ENCODE peak calls at places on chromosome 4, in nine cellular contexts. H is OCI-LY7, Z is H7, O is lower lobe of right lung, Q is aorta, J is cardiac fibroblast, V is thoracic aorta, C is endodermal cell, K is foreskin fibroblast. T is an unnamed sample.

GRCh38 chr4:169345207-169345788 is 74.5 kb upstream of the SH3RF1 start:
- DNase-seq in O (no peak), V (no peak), J (peak; percentile 67), H (no peak), K (peak; percentile 88), Z (no peak), C (no peak), Q (no peak), T (no peak)

GRCh38 chr4:76570141-76570989 is 135.3 kb downstream of the SHROOM3 start:
- DNase-seq in Z (no peak), C (no peak), K (peak; percentile 70), H (no peak), V (no peak), Q (no peak), O (no peak), J (no peak), T (peak; percentile 70)

GRCh38 chr4:139453041-139453370 is 915 bp upstream of the RAB33B start:
- DNase-seq in Q (no peak), Z (peak; percentile 72), J (no peak), H (peak; percentile 91), C (no peak), K (no peak), V (no peak), O (no peak), T (peak; percentile 76)

GRCh38 chr4:16967722-16968121 is 69.3 kb upstream of the LDB2 start:
- DNase-seq in Q (peak; percentile 66), K (peak; percentile 52), C (no peak), J (peak; percentile 14), V (no peak), O (no peak), H (no peak), Z (no peak), T (peak; percentile 21)

GRCh38 chr4:137956256-137956655 is 285.9 kb downstream of the SLC7A11 start:
- DNase-seq in Q (no peak), C (no peak), K (peak; percentile 34), V (no peak), O (no peak), H (no peak), Z (no peak), J (peak; percentile 25), T (no peak)

GRCh38 chr4:140952709-140953108 is 180.6 kb downstream of the RNF150 start:
- DNase-seq in O (no peak), J (peak; percentile 31), Z (no peak), C (no peak), K (peak; percentile 62), H (no peak), V (no peak), Q (no peak), T (no peak)

GRCh38 chr4:17347445-17347844 is 164.4 kb downstream of the QDPR start:
- DNase-seq in K (peak; percentile 34), O (no peak), Z (peak; percentile 63), H (peak; percentile 71), Q (no peak), V (no peak), C (peak; percentile 83), J (peak; percentile 57), T (peak; percentile 17)

GRCh38 chr4:186058980-186059316 is 10.0 kb upstream of the TLR3 start:
- DNase-seq in H (no peak), V (no peak), Z (no peak), J (no peak), K (no peak), Q (no peak), O (no peak), C (no peak), T (no peak)

GRCh38 chr4:155694100-155694785 is 27.6 kb downstream of the GUCY1A1 start:
- DNase-seq in K (no peak), H (no peak), C (no peak), O (no peak), Z (no peak), Q (no peak), J (no peak), V (no peak), T (no peak)

GRCh38 chr4:102754044-102754443 is 6.7 kb downstream of the MANBA start:
- DNase-seq in K (peak; percentile 9), V (no peak), J (no peak), C (no peak), O (no peak), Z (no peak), H (no peak), Q (no peak), T (no peak)

GRCh38 chr4:182683666-182684065 is 233.5 kb downstream of the DCTD start:
- DNase-seq in C (no peak), K (no peak), H (no peak), Q (no peak), O (no peak), Z (no peak), J (peak; percentile 45), V (no peak), T (no peak)

GRCh38 chr4:121814756-121815155 is 8.9 kb downstream of the CCNA2 start:
- DNase-seq in Z (no peak), Q (no peak), V (no peak), H (no peak), K (no peak), J (no peak), O (no peak), C (no peak), T (no peak)

GRCh38 chr4:120025516-120025915 is 41.1 kb downstream of the MAD2L1 start:
- DNase-seq in O (no peak), Q (no peak), C (no peak), K (peak; percentile 22), H (no peak), Z (no peak), V (no peak), J (no peak), T (no peak)

GRCh38 chr4:130395871-130396270 is 1299.9 kb downstream of the C4orf33 start:
- DNase-seq in J (peak; percentile 73), V (no peak), Z (no peak), O (no peak), C (no peak), Q (no peak), K (peak; percentile 78), H (no peak), T (no peak)

GRCh38 chr4:56843421-56843899 is 22.0 kb upstream of the SPINK2 start:
- DNase-seq in C (peak; percentile 79), V (no peak), O (peak; percentile 51), Q (no peak), K (peak; percentile 10), H (no peak), Z (peak; percentile 64), J (peak; percentile 59), T (peak; percentile 23)

GRCh38 chr4:142411993-142412392 is 434.1 kb downstream of the INPP4B start:
- DNase-seq in K (no peak), V (no peak), C (no peak), O (no peak), Z (no peak), Q (no peak), J (no peak), H (no peak), T (no peak)

GRCh38 chr4:142416711-142417275 is 429.3 kb downstream of the INPP4B start:
- DNase-seq in J (peak; percentile 61), C (no peak), V (no peak), Z (no peak), Q (no peak), H (no peak), K (peak; percentile 23), O (no peak), T (no peak)

GRCh38 chr4:142416121-142416520 is 430.0 kb downstream of the INPP4B start:
- DNase-seq in C (no peak), K (peak; percentile 73), O (no peak), H (no peak), Z (no peak), Q (no peak), V (no peak), J (peak; percentile 40), T (no peak)

GRCh38 chr4:142414336-142414945 is 431.7 kb downstream of the INPP4B start:
- DNase-seq in J (no peak), K (no peak), O (no peak), C (no peak), Z (no peak), Q (no peak), H (no peak), V (no peak), T (no peak)

DNA sequence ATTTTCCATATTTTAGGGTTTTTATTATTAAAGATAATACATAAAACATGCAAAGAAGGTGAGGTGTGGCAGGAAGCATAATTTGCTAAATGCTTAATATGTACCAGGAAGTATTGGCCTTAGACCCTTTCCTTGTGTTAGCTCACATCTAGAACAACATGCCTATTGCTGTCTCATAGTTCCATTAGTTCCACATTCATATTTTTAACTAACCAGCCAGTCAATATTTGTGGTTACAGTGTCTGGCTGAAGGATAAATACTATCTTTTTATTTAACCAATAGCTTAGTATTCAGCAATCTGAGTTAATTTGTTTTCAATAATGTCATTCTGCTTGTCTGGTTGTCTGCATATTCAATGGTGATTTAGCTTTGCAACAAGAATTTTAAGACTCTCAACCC is 432.6 kb downstream of the INPP4B start:
- DNase-seq in H (no peak), Z (no peak), K (no peak), C (no peak), V (no peak), J (no peak), O (no peak), Q (no peak), T (no peak)
- H3K4me3 ChIP-seq in H (no peak overlapping the region), Z (no peak overlapping the region), K (no peak overlapping the region), C (no peak overlapping the region), V (no peak overlapping the region), J (no peak overlapping the region), O (no peak overlapping the region), Q (no peak overlapping the region), T (no peak overlapping the region)

GRCh38 chr4:8004066-8004465 is 64.4 kb upstream of the AFAP1 start:
- DNase-seq in J (no peak), K (no peak), Z (no peak), V (no peak), H (no peak), O (no peak), C (no peak), Q (no peak), T (no peak)
- H3K4me3 ChIP-seq in J (no peak overlapping the region), K (no peak overlapping the region), Z (no peak overlapping the region), V (no peak overlapping the region), H (no peak overlapping the region), O (no peak overlapping the region), C (no peak overlapping the region), Q (no peak overlapping the region), T (no peak overlapping the region)

GRCh38 chr4:577499-578450 is 1.7 kb upstream of the TMEM271 start:
- DNase-seq in C (peak; percentile 88), K (peak; percentile 51), V (no peak), Z (peak; percentile 87), O (no peak), H (no peak), Q (no peak), J (peak; percentile 8), T (no peak)
- H3K4me3 ChIP-seq in C (no peak overlapping the region), K (no peak overlapping the region), V (no peak overlapping the region), Z (peak overlapping the region; percentile 57), O (no peak overlapping the region), H (no peak overlapping the region), Q (no peak overlapping the region), J (no peak overlapping the region), T (no peak overlapping the region)

DNA sequence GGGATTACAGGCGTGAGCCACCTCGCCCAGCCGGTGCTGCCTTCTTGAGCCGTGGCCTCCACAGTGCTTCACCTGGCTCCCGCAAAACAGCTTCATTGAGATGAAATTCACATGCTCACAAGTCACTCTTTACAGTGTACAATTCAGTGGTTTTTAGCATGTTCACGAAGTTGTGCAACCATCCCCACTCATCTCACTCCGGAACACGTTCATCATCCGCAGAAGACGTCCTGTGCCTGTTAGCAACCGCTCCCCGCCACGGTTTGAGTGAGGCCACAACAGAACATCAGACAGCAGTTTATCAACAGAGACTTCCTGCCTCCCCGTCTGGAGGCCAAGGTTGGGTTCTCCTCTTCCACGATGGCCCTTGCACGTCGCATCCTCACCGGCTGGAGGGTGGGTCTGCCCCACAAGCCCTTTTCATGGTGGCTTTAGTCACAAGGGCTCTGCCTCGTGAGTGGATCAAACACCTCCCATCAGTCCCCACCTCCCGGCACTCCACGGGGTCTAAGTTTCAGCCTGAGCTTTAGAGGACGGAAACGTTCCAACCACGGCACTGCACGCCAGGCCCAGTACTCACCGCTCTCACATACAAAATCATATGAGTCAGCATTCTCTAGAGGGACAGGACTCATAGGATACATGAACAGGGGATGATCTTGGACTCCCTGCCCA is 29.6 kb upstream of the SPON2 start:
- DNase-seq in K (peak; percentile 95), H (peak; percentile 54), O (peak; percentile 68), Q (peak; percentile 67), Z (peak; percentile 51), J (peak; percentile 90), V (no peak), C (peak; percentile 30), T (peak; percentile 51)
- H3K4me3 ChIP-seq in K (no peak overlapping the region), H (no peak overlapping the region), O (peak overlapping the region; percentile 38), Q (no peak overlapping the region), Z (no peak overlapping the region), J (no peak overlapping the region), V (peak overlapping the region; percentile 43), C (no peak overlapping the region), T (no peak overlapping the region)